ENCODE peak calls at places on chromosomes 3 and 15, in four cellular contexts. V, S, B and L are unnamed samples.

GRCh38 chr15:31586841-31587240 is 260.2 kb downstream of the KLF13 start:
- DNase-seq in V (no peak), S (no peak), B (no peak), L (no peak)

GRCh38 chr3:144403040-144403457 is 431.4 kb downstream of the DIPK2A start:
- DNase-seq in V (no peak), S (no peak), B (no peak), L (no peak)

GRCh38 chr3:114441386-114441785 is 147.6 kb downstream of the TIGIT start:
- DNase-seq in B (no peak), S (no peak), V (no peak), L (no peak)

GRCh38 chr3:186609247-186609868 is 3.5 kb upstream of the AHSG start:
- DNase-seq in V (no peak), B (no peak), S (no peak), L (no peak)

GRCh38 chr15:52689562-52689961 is 10.4 kb upstream of the ATOSA start:
- DNase-seq in S (no peak), V (no peak), B (no peak), L (no peak)

GRCh38 chr3:29057326-29057725 is 223.5 kb upstream of the RBMS3 start:
- DNase-seq in V (no peak), S (no peak), B (no peak), L (no peak)

GRCh38 chr3:73226026-73226425 is 164.6 kb downstream of the EBLN2 start:
- DNase-seq in S (no peak), B (no peak), V (no peak), L (no peak)

GRCh38 chr3:141795719-141796435 is 32.7 kb downstream of the GRK7 start:
- DNase-seq in S (no peak), V (no peak), B (no peak), L (no peak)

GRCh38 chr3:78580691-78581090 is 1187.1 kb downstream of the ROBO1 start:
- DNase-seq in B (no peak), V (no peak), S (no peak), L (no peak)

GRCh38 chr3:39106281-39107055 is 959 bp downstream of the GORASP1 start:
- DNase-seq in V (no peak), S (no peak), B (no peak), L (peak; percentile 18)

GRCh38 chr15:73800662-73801345 is 47.7 kb upstream of the INSYN1 start:
- DNase-seq in B (no peak), V (no peak), S (no peak), L (peak; percentile 36)

GRCh38 chr15:79450648-79451047 is 18.5 kb downstream of the MINAR1 start:
- DNase-seq in B (peak; percentile 14), V (peak; percentile 5), S (no peak), L (no peak)

DNA sequence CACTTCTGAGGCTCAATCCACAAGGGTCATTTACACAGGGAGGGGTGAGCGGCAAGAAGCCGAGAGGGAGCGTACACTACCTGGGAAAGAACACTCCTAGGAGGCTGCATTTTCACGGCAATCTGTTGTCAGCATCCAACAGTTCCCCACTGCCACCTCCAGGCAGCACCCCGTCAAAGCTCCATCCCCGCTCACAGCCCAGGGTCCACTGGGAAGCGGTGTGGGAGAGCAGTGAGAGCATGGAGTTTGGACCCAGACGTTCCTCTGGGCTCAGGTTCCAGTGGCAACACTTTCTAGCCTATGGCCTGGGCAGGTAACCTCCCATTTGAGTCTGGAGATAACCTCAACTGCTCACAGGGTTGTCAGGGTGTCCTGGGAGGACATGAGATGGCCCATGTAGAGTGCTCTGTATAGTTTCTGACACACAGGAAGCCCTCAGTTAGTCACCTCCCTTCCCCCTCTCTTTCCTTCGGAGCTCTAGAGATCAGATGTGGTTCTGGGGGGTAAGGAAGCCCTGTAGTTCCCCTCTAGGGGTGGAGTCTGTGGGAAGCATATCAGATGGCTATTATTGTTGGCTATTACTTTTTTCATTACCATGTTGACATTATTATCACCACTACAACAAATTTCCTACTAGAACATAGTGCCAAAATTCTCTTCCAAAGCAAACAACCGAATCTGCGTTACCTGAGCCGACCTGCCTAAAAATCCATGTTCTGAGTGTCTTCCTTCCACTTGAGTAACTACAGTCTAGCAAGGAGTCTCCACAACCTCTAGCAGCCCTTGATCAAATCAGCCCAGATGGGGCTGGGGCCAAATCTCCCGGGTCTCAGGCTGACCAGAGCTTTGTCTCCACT is 29.1 kb downstream of the RUVBL1 start:
- DNase-seq in V (peak; percentile 48), B (no peak), S (no peak), L (peak; percentile 58)
- TF ChIP-seq CTCF in V (peak; percentile 86), B (peak; percentile 36), S (no peak), L (no peak)

DNA sequence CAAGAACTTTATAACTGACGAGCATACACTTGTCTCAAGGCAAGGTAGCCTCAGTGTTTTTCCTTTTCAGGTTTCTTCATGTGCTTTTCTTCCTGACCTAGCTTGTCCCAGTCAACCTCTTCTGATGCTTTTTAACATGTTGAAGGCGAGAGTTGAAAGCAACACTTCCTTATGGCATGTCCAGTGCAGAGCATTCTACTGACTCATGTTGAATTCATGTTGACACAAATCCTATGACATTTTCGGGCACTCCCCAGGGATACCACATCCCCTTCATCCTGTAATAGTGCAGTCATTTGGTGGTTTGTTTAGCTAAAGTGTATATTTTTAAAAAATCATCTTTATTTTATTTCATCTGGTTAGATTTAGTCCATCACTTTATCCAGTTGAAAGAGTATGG is 75.9 kb upstream of the CBLB start:
- DNase-seq in V (peak; percentile 4), S (no peak), B (no peak), L (no peak)
- TF ChIP-seq MYC in V (no peak), S (no peak), B (no peak), L (no peak)

DNA sequence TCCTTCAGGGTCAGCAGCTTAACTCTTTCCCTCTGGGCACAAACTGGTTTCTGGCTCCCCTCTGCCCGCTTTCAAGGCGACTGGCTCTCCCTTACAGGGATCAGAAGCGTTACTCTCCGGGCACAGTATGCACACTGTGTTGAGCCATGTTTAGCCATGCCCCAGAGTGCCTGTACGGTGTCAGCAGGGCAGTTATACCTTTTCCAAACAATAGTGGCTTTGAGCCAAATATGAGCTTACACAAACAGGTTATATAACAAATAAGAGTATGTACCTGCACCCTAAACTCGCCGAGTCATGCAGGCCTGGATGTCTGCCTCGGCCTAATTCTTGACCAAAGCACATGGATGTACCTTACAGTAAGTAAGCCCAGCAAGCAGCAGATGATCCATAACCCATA is 175.6 kb upstream of the ANKRD28 start:
- DNase-seq in S (no peak), V (no peak), B (no peak), L (no peak)
- TF ChIP-seq EZH2 in S (no peak), V (no peak), B (no peak), L (no peak)

GRCh38 chr3:181210275-181210674 is 220.7 kb upstream of the DNAJC19 start:
- DNase-seq in S (no peak), B (no peak), V (peak; percentile 4), L (peak; percentile 27)
- TF ChIP-seq CTCF in S (no peak), B (peak; percentile 28), V (no peak), L (peak; percentile 5)

GRCh38 chr3:14898929-14899328 is 48.5 kb upstream of the NR2C2 start:
- DNase-seq in B (no peak), S (no peak), V (no peak), L (no peak)

GRCh38 chr3:14897266-14897665 is 50.1 kb upstream of the NR2C2 start:
- DNase-seq in B (no peak), V (no peak), S (no peak), L (no peak)

GRCh38 chr3:14902719-14903118 is 44.7 kb upstream of the NR2C2 start:
- DNase-seq in B (no peak), S (no peak), V (no peak), L (no peak)

GRCh38 chr3:14900881-14901873 is 46.2 kb upstream of the NR2C2 start:
- DNase-seq in V (no peak), B (no peak), S (no peak), L (no peak)

DNA sequence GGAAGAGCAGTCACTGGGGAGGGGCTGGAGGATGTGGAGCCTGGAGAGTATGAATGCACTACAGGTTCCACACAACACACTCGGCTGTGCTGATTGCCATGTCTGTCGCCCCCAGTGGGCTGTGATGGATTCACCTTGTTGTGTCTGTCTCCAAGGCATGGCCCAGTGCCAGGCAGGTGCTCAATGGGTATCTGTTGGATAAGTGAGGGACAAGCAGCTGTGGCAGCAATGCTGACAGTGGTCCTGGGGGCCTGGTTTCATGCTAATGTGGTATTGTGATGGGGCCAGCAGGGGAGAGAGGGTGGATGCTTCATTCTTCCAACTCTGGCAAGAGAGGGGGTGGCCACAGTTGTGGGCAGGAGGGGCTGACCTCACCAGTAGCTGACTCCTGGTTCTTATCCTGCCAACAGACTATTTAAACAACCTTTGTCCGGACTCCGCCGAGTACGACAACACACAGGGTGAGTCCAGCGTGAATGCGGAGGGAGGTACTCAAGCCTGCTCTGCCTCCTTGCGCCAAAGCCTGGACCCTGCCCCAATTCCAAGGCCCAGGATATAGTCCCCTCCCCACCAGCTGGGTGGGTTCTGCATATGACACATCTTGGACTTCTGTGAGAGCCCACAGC is 47.3 kb upstream of the NR2C2 start:
- DNase-seq in S (no peak), V (peak; percentile 46), B (no peak), L (no peak)
- TF ChIP-seq MYC in S (no peak), V (no peak), B (no peak), L (no peak)

GRCh38 chr3:2452249-2452648 is 353.6 kb downstream of the CNTN4 start:
- DNase-seq in S (no peak), B (no peak), V (no peak), L (no peak)
- TF ChIP-seq EZH2 in S (no peak), B (no peak), V (no peak), L (no peak)

GRCh38 chr3:140050977-140051957 is 116.3 kb downstream of the CLSTN2 start:
- DNase-seq in V (peak; percentile 2), S (no peak), B (peak; percentile 17), L (no peak)
- TF ChIP-seq CTCF in V (peak; percentile 44), S (peak; percentile 34), B (peak; percentile 62), L (no peak)

DNA sequence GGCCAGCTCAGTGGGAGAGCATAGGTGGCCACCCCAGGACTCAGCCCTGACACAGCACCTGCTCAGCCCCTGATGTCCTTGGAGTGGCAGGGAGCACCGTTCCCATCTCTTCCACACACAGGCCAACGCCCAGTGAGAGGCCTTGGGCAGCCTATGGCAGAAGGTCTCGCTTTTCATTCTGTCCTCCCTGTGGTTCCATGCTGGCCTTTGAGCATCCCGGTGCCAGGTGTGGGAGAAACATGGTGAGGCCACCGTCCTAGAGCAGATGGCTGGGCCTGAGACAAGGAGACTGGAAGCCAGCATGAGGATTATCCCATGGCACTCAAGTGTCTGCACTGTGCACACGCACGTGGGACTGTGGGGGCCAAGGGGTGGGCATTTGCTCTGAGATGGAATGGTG is 25.1 kb downstream of the ADCY5 start:
- DNase-seq in B (no peak), S (no peak), V (no peak), L (no peak)
- TF ChIP-seq MYC in B (no peak), S (no peak), V (no peak), L (no peak)

GRCh38 chr3:38036906-38037305 is 2.1 kb upstream of the DLEC1 start:
- DNase-seq in S (no peak), V (no peak), B (no peak), L (no peak)

GRCh38 chr3:38040400-38040799 is 1.4 kb downstream of the DLEC1 start:
- DNase-seq in V (no peak), B (no peak), S (no peak), L (no peak)

GRCh38 chr3:38039101-38039898 is at the start of gene DLEC1:
- DNase-seq in V (no peak), B (peak; percentile 61), S (no peak), L (peak; percentile 26)

GRCh38 chr3:38038447-38038911 is 529 bp upstream of the DLEC1 start:
- DNase-seq in V (no peak), S (no peak), B (no peak), L (no peak)

GRCh38 chr3:38039899-38040261 is 872 bp downstream of the DLEC1 start:
- DNase-seq in V (no peak), B (peak; percentile 49), S (peak; percentile 16), L (no peak)
- TF ChIP-seq EZH2 in V (no peak), B (no peak), S (no peak), L (no peak)